ENCODE peak calls at places on chromosomes 11 and 22, in nine cellular contexts. Q is ovary, G is heart left ventricle, V is endothelial cell of umbilical vein, A is testis, W is prostate gland, H is uterus, S is body of pancreas, F is IMR-90. R is an unnamed sample. For H3K4me1, the result is how much of the 10 kb centered on the place peaks cover.

GRCh38 chr11:78268516-78269410 is 80.0 kb downstream of the USP35 start:
- DNase-seq in Q (peak), G (peak), V (peak), A (peak), W (no peak), H (peak), S (no peak), F (peak), R (no peak)

GRCh38 chr11:66328307-66329144 is 7.7 kb downstream of the RIN1 start:
- DNase-seq in Q (peak), G (peak), V (peak), A (peak), W (peak), H (peak), S (peak), F (peak), R (no peak)

GRCh38 chr22:40238425-40239344 is 61.0 kb downstream of the TNRC6B start:
- DNase-seq in Q (no peak), G (no peak), V (peak), A (no peak), W (peak), H (peak), S (no peak), F (peak), R (no peak)

GRCh38 chr22:29307658-29308147 is 1.3 kb downstream of the GAS2L1 start:
- DNase-seq in Q (no peak), G (no peak), V (no peak), A (no peak), W (no peak), H (no peak), S (no peak), F (no peak), R (no peak)

GRCh38 chr11:123945132-123945531 is 1.5 kb upstream of the OR6T1 start:
- DNase-seq in Q (no peak), G (no peak), V (no peak), A (no peak), W (no peak), H (no peak), S (no peak), F (no peak), R (no peak)

GRCh38 chr11:121153472-121153871 is 52.4 kb downstream of the TECTA start:
- DNase-seq in Q (no peak), G (no peak), V (no peak), A (no peak), W (no peak), H (no peak), S (no peak), F (no peak), R (no peak)

GRCh38 chr11:61960532-61960931 is 6.9 kb downstream of the FTH1 start:
- DNase-seq in Q (no peak), G (no peak), V (no peak), A (peak), W (no peak), H (no peak), S (no peak), F (no peak), R (no peak)

GRCh38 chr11:134901955-134902707 is 490.1 kb upstream of the B3GAT1 start:
- DNase-seq in Q (no peak), G (no peak), V (no peak), A (no peak), W (no peak), H (no peak), S (no peak), F (no peak), R (no peak)

GRCh38 chr22:37018815-37019308 is 385 bp downstream of the TST start:
- DNase-seq in Q (peak), G (peak), V (peak), A (peak), W (peak), H (peak), S (peak), F (peak), R (no peak)

GRCh38 chr11:2977113-2977512 is 15.0 kb downstream of the NAP1L4 start:
- DNase-seq in Q (no peak), G (no peak), V (no peak), A (peak), W (no peak), H (no peak), S (no peak), F (no peak), R (no peak)

GRCh38 chr22:46681010-46681409 is 57.0 kb downstream of the CERK start:
- DNase-seq in Q (no peak), G (no peak), V (no peak), A (no peak), W (no peak), H (no peak), S (no peak), F (no peak), R (no peak)

GRCh38 chr22:43216738-43217137 is 29.8 kb upstream of the TTLL12 start:
- DNase-seq in Q (no peak), G (no peak), V (no peak), A (no peak), W (no peak), H (no peak), S (no peak), F (no peak), R (no peak)

GRCh38 chr11:9003573-9004309 is at the start of gene NRIP3:
- DNase-seq in Q (peak), G (peak), V (peak), A (peak), W (peak), H (peak), S (peak), F (peak), R (peak)
- TF ChIP-seq POLR2A in Q (no peak), G (no peak), V (peak), A (peak), W (peak), H (no peak), S (peak), F (peak), R (no peak)

GRCh38 chr11:64917663-64917995 is 620 bp upstream of the ATG2A start:
- DNase-seq in Q (no peak), G (no peak), V (no peak), A (no peak), W (no peak), H (no peak), S (no peak), F (no peak), R (no peak)

GRCh38 chr11:64915366-64915887 is 1.6 kb downstream of the ATG2A start:
- DNase-seq in Q (no peak), G (no peak), V (no peak), A (no peak), W (no peak), H (no peak), S (no peak), F (no peak), R (no peak)

GRCh38 chr11:64916040-64916847 is 765 bp downstream of the ATG2A start:
- DNase-seq in Q (peak), G (peak), V (peak), A (peak), W (no peak), H (peak), S (no peak), F (peak), R (no peak)

GRCh38 chr11:64918056-64918455 is 1.0 kb upstream of the ATG2A start:
- DNase-seq in Q (no peak), G (no peak), V (peak), A (peak), W (no peak), H (no peak), S (no peak), F (peak), R (no peak)

DNA sequence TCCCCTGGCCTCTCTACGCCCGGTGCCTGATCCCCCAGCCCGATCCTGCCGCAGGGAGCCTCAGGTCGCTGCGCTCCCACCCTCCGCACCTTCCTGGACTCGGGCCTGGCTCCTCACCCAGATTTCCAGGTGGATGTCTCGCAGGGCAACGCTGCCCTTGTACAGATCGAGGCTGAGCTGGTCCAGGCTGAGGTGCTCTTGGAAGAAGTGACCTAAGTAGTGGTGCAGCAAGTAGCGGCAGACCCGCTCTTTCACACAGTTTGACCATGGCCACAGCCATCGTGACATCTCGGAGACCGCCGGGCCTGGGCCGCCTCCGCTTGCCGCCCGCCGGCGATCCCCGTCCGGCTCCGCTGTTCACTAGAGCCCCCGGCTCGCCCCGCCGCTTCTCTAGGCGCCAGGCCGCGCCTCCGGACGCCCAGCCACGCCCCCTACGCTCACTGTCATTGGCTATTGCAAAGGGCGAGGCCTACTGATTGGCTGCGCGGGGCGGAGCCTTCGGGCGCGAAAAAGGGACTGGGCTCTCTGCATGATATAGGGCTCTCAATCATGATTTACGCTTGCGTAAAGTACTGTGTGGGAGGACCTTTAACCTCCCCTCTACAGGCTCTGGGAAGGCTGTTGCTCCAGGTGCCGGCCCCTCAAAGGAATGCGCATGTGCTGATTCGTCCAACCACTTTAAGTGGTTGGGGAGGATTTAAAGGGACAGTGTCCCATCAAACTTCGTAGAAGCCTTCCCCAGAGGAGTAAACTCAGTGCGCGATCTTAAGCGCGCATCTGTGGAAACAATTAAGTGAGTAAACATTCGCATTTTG is at the start of gene ATG2A:
- DNase-seq in Q (peak), G (peak), V (peak), A (peak), W (peak), H (peak), S (peak), F (peak), R (peak)
- H3K4me1 ChIP-seq in Q (under half), G (under half), V (under half), A (under half), W (under half), H (under half), S (under half), F (under half), R (under half)

GRCh38 chr11:69104856-69105395 is 50.8 kb upstream of the SMIM38 start:
- DNase-seq in Q (no peak), G (no peak), V (no peak), A (no peak), W (no peak), H (no peak), S (no peak), F (no peak), R (no peak)
- H3K27ac ChIP-seq in Q (no peak), G (no peak), V (no peak), A (no peak), W (peak), H (no peak), S (no peak), F (no peak), R (no peak)

GRCh38 chr22:31623634-31624312 is 38.2 kb downstream of the PISD start:
- DNase-seq in Q (peak), G (no peak), V (no peak), A (no peak), W (no peak), H (no peak), S (no peak), F (no peak), R (no peak)
- TF ChIP-seq POLR2A in Q (no peak), G (no peak), V (no peak), A (no peak), W (no peak), H (no peak), S (no peak), F (no peak), R (no peak)

GRCh38 chr22:35627267-35628041 is 10.3 kb upstream of the MB start:
- DNase-seq in Q (peak), G (peak), V (peak), A (peak), W (peak), H (peak), S (peak), F (peak), R (no peak)
- H3K4me1 ChIP-seq in Q (under half), G (under half), V (under half), A (under half), W (under half), H (under half), S (under half), F (under half), R (under half)

GRCh38 chr11:16603245-16603644 is 135.2 kb upstream of the C11orf58 start:
- DNase-seq in Q (no peak), G (no peak), V (no peak), A (peak), W (no peak), H (no peak), S (peak), F (no peak), R (no peak)

GRCh38 chr11:16603890-16604783 is 134.3 kb upstream of the C11orf58 start:
- DNase-seq in Q (peak), G (peak), V (no peak), A (peak), W (peak), H (no peak), S (peak), F (peak), R (no peak)

GRCh38 chr11:16605440-16605970 is 132.9 kb upstream of the C11orf58 start:
- DNase-seq in Q (peak), G (peak), V (peak), A (peak), W (no peak), H (peak), S (peak), F (peak), R (no peak)

GRCh38 chr11:16605971-16606783 is 132.3 kb upstream of the C11orf58 start:
- DNase-seq in Q (peak), G (peak), V (peak), A (peak), W (peak), H (peak), S (peak), F (peak), R (no peak)

DNA sequence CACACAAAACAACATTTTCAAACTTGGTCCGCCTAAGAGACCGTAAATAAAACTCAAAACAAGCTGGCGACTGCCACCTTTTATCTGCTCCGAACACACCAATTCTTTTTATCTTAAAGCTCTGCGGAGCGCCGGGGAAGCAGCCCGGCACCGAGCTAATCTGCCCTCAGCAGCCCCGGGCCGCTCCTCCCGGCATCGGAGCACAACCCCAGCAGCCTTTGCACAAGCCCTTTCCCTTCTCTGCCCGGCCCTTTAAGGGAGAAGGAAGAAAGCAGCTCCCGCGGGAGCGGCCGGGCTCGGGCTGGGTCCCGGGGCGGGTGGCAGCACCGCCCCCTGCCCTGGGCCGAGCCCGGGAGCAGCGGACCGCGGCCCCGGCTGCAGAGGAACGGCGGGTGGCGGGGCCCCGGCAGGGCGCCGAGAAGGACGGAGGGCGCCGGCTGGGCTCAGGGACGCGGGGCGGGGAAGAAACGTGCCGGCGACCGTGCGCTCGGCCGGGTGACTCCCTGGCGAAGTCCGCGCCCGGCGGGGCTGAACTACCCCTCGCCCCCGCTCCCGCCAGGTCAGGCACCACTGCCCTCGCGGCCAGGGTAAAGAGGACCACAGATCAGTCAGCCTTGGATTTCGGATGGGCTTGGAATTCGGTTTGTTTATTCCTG is 133.5 kb upstream of the C11orf58 start:
- DNase-seq in Q (peak), G (peak), V (peak), A (peak), W (no peak), H (no peak), S (peak), F (peak), R (no peak)
- H3K27ac ChIP-seq in Q (peak), G (peak), V (no peak), A (peak), W (peak), H (peak), S (peak), F (peak), R (peak)

DNA sequence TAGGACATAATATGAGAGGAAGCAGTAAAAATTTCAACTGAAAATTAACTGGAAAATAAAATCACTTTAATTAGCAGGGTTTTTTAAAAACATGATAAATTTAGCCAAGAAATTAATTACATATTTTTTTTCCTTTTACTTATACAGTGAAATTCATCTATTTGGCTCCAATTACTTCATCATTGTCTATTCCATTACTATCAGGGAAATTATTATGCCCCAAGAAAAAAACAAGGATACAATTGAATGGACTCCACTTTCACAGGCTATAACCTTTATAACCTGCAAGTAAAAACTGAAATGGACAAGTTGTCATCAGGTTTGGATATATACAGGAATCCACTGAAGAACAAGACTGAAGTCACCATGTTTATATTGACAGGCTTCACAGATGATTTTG is at the start of gene OR5T3:
- DNase-seq in Q (no peak), G (no peak), V (no peak), A (no peak), W (no peak), H (no peak), S (no peak), F (no peak), R (no peak)
- TF ChIP-seq POLR2A in Q (no peak), G (no peak), V (no peak), A (no peak), W (no peak), H (no peak), S (no peak), F (no peak), R (no peak)